ENCODE peak calls at places on chromosomes 7 and 10, in four cellular contexts. Z is K562, Y is GM12878, E is HepG2. K is an unnamed sample.

GRCh38 chr10:80461208-80462183 is 7.4 kb downstream of the TSPAN14 start:
- DNase-seq in Z (no peak), Y (no peak), E (no peak), K (no peak)

GRCh38 chr7:17130281-17131059 is 168.0 kb upstream of the AHR start:
- DNase-seq in Z (no peak), Y (no peak), E (peak; percentile 98), K (peak; percentile 58)

GRCh38 chr10:103711351-103711994 is 143.9 kb downstream of the SH3PXD2A start:
- DNase-seq in Z (no peak), Y (no peak), E (no peak), K (no peak)

GRCh38 chr10:34313888-34314287 is 501.2 kb downstream of the PARD3 start:
- DNase-seq in Z (no peak), Y (no peak), E (no peak), K (no peak)

GRCh38 chr10:6409982-6410694 is 169.9 kb downstream of the PRKCQ start:
- DNase-seq in Z (no peak), Y (no peak), E (no peak), K (peak; percentile 20)

GRCh38 chr10:107409517-107409916 is 245.0 kb upstream of the SORCS1 start:
- DNase-seq in Z (no peak), Y (no peak), E (no peak), K (no peak)

GRCh38 chr10:91590904-91591791 is 41.7 kb downstream of the PPP1R3C start:
- DNase-seq in Z (peak; percentile 50), Y (no peak), E (no peak), K (no peak)

GRCh38 chr10:108848016-108848415 is 1075.3 kb downstream of the XPNPEP1 start:
- DNase-seq in Z (no peak), Y (no peak), E (no peak), K (no peak)

GRCh38 chr7:151682831-151683614 is 163.3 kb upstream of the RHEB start:
- DNase-seq in Z (no peak), Y (no peak), E (no peak), K (no peak)

GRCh38 chr7:106916689-106917088 is 51.6 kb downstream of the PIK3CG start:
- DNase-seq in Z (no peak), Y (no peak), E (no peak), K (no peak)

GRCh38 chr7:70614237-70614984 is 517.5 kb upstream of the GALNT17 start:
- DNase-seq in Z (no peak), Y (no peak), E (no peak), K (no peak)

GRCh38 chr7:93906267-93906666 is at the start of gene GNGT1:
- DNase-seq in Z (no peak), Y (no peak), E (no peak), K (no peak)

GRCh38 chr7:128705891-128706333 is 33.2 kb upstream of the CALU start:
- DNase-seq in Z (no peak), Y (no peak), E (no peak), K (no peak)

GRCh38 chr7:14745076-14745475 is 157.5 kb downstream of the DGKB start:
- DNase-seq in Z (no peak), Y (no peak), E (no peak), K (no peak)

GRCh38 chr7:35646289-35647033 is 48.5 kb downstream of the HERPUD2 start:
- DNase-seq in Z (no peak), Y (no peak), E (no peak), K (no peak)

GRCh38 chr10:103123282-103124033 is 69.6 kb downstream of the NT5C2 start:
- DNase-seq in Z (no peak), Y (no peak), E (no peak), K (no peak)

GRCh38 chr10:6201511-6201975 is 1.2 kb upstream of the PFKFB3 start:
- DNase-seq in Z (peak; percentile 29), Y (peak; percentile 63), E (peak; percentile 39), K (peak; percentile 69)

GRCh38 chr7:142088022-142088714 is 23.4 kb upstream of the MGAM2 start:
- DNase-seq in Z (no peak), Y (no peak), E (no peak), K (no peak)

GRCh38 chr7:39317107-39317506 is 249.1 kb upstream of the YAE1 start:
- DNase-seq in Z (no peak), Y (no peak), E (no peak), K (no peak)

GRCh38 chr10:5945561-5946418 is 31.6 kb downstream of the IL15RA start:
- DNase-seq in Z (no peak), Y (no peak), E (peak; percentile 10), K (no peak)

GRCh38 chr10:103440416-103440815 is 11.8 kb downstream of the CALHM2 start:
- DNase-seq in Z (no peak), Y (no peak), E (no peak), K (no peak)

GRCh38 chr7:151851782-151852181 is 25.1 kb downstream of the PRKAG2 start:
- DNase-seq in Z (no peak), Y (no peak), E (no peak), K (no peak)

GRCh38 chr7:44607141-44608068 is 978 bp downstream of the OGDH start:
- DNase-seq in Z (no peak), Y (no peak), E (no peak), K (no peak)

GRCh38 chr7:131293018-131293417 is 34.7 kb upstream of the MKLN1 start:
- DNase-seq in Z (no peak), Y (no peak), E (no peak), K (no peak)

GRCh38 chr7:87671-88070 is 104.7 kb upstream of the FAM20C start:
- DNase-seq in Z (no peak), Y (no peak), E (no peak), K (no peak)

GRCh38 chr7:92742186-92742585 is 94.2 kb downstream of the CDK6 start:
- DNase-seq in Z (no peak), Y (no peak), E (no peak), K (no peak)

GRCh38 chr10:37707829-37708578 is 149.4 kb downstream of the ZNF248 start:
- DNase-seq in Z (no peak), Y (no peak), E (no peak), K (no peak)

DNA sequence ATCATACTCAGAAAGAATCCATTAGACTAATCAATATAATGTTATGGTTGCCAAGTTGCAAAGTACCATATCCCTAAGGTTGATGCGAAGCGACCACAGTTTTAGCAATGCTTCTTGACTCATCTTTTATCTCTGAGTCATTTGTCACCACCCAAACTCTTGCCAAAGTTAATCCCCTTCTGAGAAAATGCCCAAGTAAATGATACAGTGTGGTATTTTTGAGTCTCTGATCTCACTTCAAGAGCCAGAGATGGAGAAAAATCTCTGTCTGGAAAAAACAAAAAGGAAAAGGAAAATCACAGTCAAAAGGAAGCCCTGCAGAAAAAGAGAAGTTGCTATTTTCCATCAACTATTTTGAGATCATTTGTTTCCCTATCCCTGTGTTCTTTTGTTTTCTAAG is 26.7 kb upstream of the OTUD1 start:
- DNase-seq in Z (no peak), Y (no peak), E (no peak), K (no peak)
- TF ChIP-seq TARDBP in Z (no peak), Y (no peak), E (no peak), K (no peak)

GRCh38 chr7:82044497-82045080 is 274.7 kb upstream of the HGF start:
- DNase-seq in Z (peak; percentile 11), Y (no peak), E (peak; percentile 21), K (peak; percentile 16)
- TF ChIP-seq BHLHE40 in Z (no peak), Y (no peak), E (no peak), K (no peak)

DNA sequence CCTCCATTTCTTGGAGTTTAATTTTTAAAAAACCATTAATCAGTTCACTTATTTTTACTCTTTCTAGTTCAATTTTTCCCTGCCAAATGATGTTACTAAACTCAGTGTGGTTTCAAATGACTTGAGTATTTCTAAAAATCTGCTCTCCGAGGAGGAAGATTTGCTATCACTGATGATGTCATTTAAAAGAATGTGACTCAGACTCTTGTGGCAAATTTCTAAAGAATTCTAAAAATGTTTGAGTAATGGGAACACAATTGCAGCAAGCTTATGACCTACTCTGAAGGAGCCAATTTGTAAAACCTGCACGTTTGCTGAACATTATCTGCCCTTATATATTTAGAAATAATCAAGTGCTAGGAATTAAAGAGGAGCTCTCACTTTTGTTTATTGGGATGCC is 88.6 kb downstream of the SPAG6 start:
- DNase-seq in Z (no peak), Y (no peak), E (no peak), K (no peak)
- TF ChIP-seq TARDBP in Z (no peak), Y (no peak), E (no peak), K (no peak)

GRCh38 chr10:71063431-71063830 is 148.9 kb upstream of the UNC5B start:
- DNase-seq in Z (no peak), Y (no peak), E (no peak), K (no peak)
- TF ChIP-seq BHLHE40 in Z (no peak), Y (no peak), E (no peak), K (no peak)

K was measured in HEK293T.